ENCODE peak calls at places on chromosomes 3 and 15, in ten cellular contexts. One of them, this sample, is unnamed.

GRCh38 chr3:74614133-74614967 is at the start of gene CNTN3:
- DNase-seq in IMR-90: peak; percentile 49
- DNase-seq in heart left ventricle: no peak
- DNase-seq in breast epithelium: no peak
- DNase-seq in stomach: peak; percentile 43
- DNase-seq in sigmoid colon: peak; percentile 59
- DNase-seq in H1: peak; percentile 65
- DNase-seq in ovary: peak; percentile 20
- DNase-seq in tibial nerve: no peak
- DNase-seq in uterus: no peak
- DNase-seq in this sample: no peak

GRCh38 chr3:171335559-171335958 is 124.6 kb downstream of the TNIK start:
- DNase-seq in IMR-90: no peak
- DNase-seq in heart left ventricle: no peak
- DNase-seq in breast epithelium: no peak
- DNase-seq in stomach: no peak
- DNase-seq in sigmoid colon: no peak
- DNase-seq in H1: no peak
- DNase-seq in ovary: no peak
- DNase-seq in tibial nerve: no peak
- DNase-seq in uterus: no peak
- DNase-seq in this sample: no peak

GRCh38 chr15:101191242-101191641 is 60.6 kb downstream of the CHSY1 start:
- DNase-seq in IMR-90: peak; percentile 52
- DNase-seq in heart left ventricle: no peak
- DNase-seq in breast epithelium: no peak
- DNase-seq in stomach: no peak
- DNase-seq in sigmoid colon: no peak
- DNase-seq in H1: no peak
- DNase-seq in ovary: no peak
- DNase-seq in tibial nerve: no peak
- DNase-seq in uterus: no peak
- DNase-seq in this sample: no peak

GRCh38 chr3:159928692-159929091 is 59.9 kb upstream of the IL12A start:
- DNase-seq in IMR-90: peak; percentile 98
- DNase-seq in heart left ventricle: no peak
- DNase-seq in breast epithelium: no peak
- DNase-seq in stomach: no peak
- DNase-seq in sigmoid colon: no peak
- DNase-seq in H1: no peak
- DNase-seq in ovary: no peak
- DNase-seq in tibial nerve: no peak
- DNase-seq in uterus: no peak
- DNase-seq in this sample: no peak

GRCh38 chr15:90142216-90143175 is 40.2 kb upstream of the IDH2 start:
- DNase-seq in IMR-90: no peak
- DNase-seq in heart left ventricle: no peak
- DNase-seq in breast epithelium: no peak
- DNase-seq in stomach: no peak
- DNase-seq in sigmoid colon: no peak
- DNase-seq in H1: no peak
- DNase-seq in ovary: no peak
- DNase-seq in tibial nerve: no peak
- DNase-seq in uterus: no peak
- DNase-seq in this sample: no peak

GRCh38 chr15:57033715-57034439 is 115.4 kb downstream of the TCF12 start:
- DNase-seq in IMR-90: no peak
- DNase-seq in heart left ventricle: no peak
- DNase-seq in breast epithelium: no peak
- DNase-seq in stomach: no peak
- DNase-seq in sigmoid colon: no peak
- DNase-seq in H1: no peak
- DNase-seq in ovary: no peak
- DNase-seq in tibial nerve: no peak
- DNase-seq in uterus: no peak
- DNase-seq in this sample: no peak

GRCh38 chr3:57944313-57944580 is 64.0 kb upstream of the FLNB start:
- DNase-seq in IMR-90: no peak
- DNase-seq in heart left ventricle: no peak
- DNase-seq in breast epithelium: no peak
- DNase-seq in stomach: no peak
- DNase-seq in sigmoid colon: no peak
- DNase-seq in H1: no peak
- DNase-seq in ovary: no peak
- DNase-seq in tibial nerve: no peak
- DNase-seq in uterus: no peak
- DNase-seq in this sample: no peak

GRCh38 chr3:45205126-45205525 is 21.0 kb downstream of the TMEM158 start:
- DNase-seq in IMR-90: peak; percentile 82
- DNase-seq in heart left ventricle: no peak
- DNase-seq in breast epithelium: no peak
- DNase-seq in stomach: no peak
- DNase-seq in sigmoid colon: no peak
- DNase-seq in H1: no peak
- DNase-seq in ovary: no peak
- DNase-seq in tibial nerve: no peak
- DNase-seq in uterus: no peak
- DNase-seq in this sample: no peak

GRCh38 chr15:57563416-57563815 is 28.3 kb upstream of the MYZAP start:
- DNase-seq in IMR-90: no peak
- DNase-seq in heart left ventricle: no peak
- DNase-seq in breast epithelium: no peak
- DNase-seq in stomach: no peak
- DNase-seq in sigmoid colon: no peak
- DNase-seq in H1: no peak
- DNase-seq in ovary: no peak
- DNase-seq in tibial nerve: no peak
- DNase-seq in uterus: no peak
- DNase-seq in this sample: no peak

GRCh38 chr3:121834079-121834730 is 655 bp downstream of the IQCB1 start:
- DNase-seq in IMR-90: peak; percentile 8
- DNase-seq in heart left ventricle: no peak
- DNase-seq in breast epithelium: no peak
- DNase-seq in stomach: no peak
- DNase-seq in sigmoid colon: no peak
- DNase-seq in H1: no peak
- DNase-seq in ovary: no peak
- DNase-seq in tibial nerve: peak; percentile 7
- DNase-seq in uterus: no peak
- DNase-seq in this sample: no peak

GRCh38 chr3:64257096-64257755 is 32.0 kb upstream of the PRICKLE2 start:
- DNase-seq in IMR-90: no peak
- DNase-seq in heart left ventricle: no peak
- DNase-seq in breast epithelium: no peak
- DNase-seq in stomach: no peak
- DNase-seq in sigmoid colon: no peak
- DNase-seq in H1: no peak
- DNase-seq in ovary: no peak
- DNase-seq in tibial nerve: no peak
- DNase-seq in uterus: no peak
- DNase-seq in this sample: no peak

GRCh38 chr15:47460775-47461174 is 256.5 kb upstream of the SEMA6D start:
- DNase-seq in IMR-90: no peak
- DNase-seq in heart left ventricle: no peak
- DNase-seq in breast epithelium: no peak
- DNase-seq in stomach: no peak
- DNase-seq in sigmoid colon: no peak
- DNase-seq in H1: no peak
- DNase-seq in ovary: no peak
- DNase-seq in tibial nerve: no peak
- DNase-seq in uterus: no peak
- DNase-seq in this sample: no peak

GRCh38 chr15:80732148-80732547 is 37.0 kb downstream of the ABHD17C start:
- DNase-seq in IMR-90: no peak
- DNase-seq in heart left ventricle: no peak
- DNase-seq in breast epithelium: no peak
- DNase-seq in stomach: no peak
- DNase-seq in sigmoid colon: no peak
- DNase-seq in H1: no peak
- DNase-seq in ovary: no peak
- DNase-seq in tibial nerve: no peak
- DNase-seq in uterus: no peak
- DNase-seq in this sample: no peak

GRCh38 chr15:80735344-80735743 is 40.2 kb downstream of the ABHD17C start:
- DNase-seq in IMR-90: no peak
- DNase-seq in heart left ventricle: no peak
- DNase-seq in breast epithelium: no peak
- DNase-seq in stomach: no peak
- DNase-seq in sigmoid colon: no peak
- DNase-seq in H1: no peak
- DNase-seq in ovary: no peak
- DNase-seq in tibial nerve: no peak
- DNase-seq in uterus: no peak
- DNase-seq in this sample: no peak

GRCh38 chr15:80730395-80730794 is 35.3 kb downstream of the ABHD17C start:
- DNase-seq in IMR-90: no peak
- DNase-seq in heart left ventricle: no peak
- DNase-seq in breast epithelium: no peak
- DNase-seq in stomach: no peak
- DNase-seq in sigmoid colon: no peak
- DNase-seq in H1: no peak
- DNase-seq in ovary: no peak
- DNase-seq in tibial nerve: no peak
- DNase-seq in uterus: no peak
- DNase-seq in this sample: no peak

GRCh38 chr15:80730931-80731330 is 35.8 kb downstream of the ABHD17C start:
- DNase-seq in IMR-90: no peak
- DNase-seq in heart left ventricle: no peak
- DNase-seq in breast epithelium: no peak
- DNase-seq in stomach: no peak
- DNase-seq in sigmoid colon: no peak
- DNase-seq in H1: no peak
- DNase-seq in ovary: no peak
- DNase-seq in tibial nerve: no peak
- DNase-seq in uterus: no peak
- DNase-seq in this sample: no peak

GRCh38 chr15:80732818-80733217 is 37.7 kb downstream of the ABHD17C start:
- DNase-seq in IMR-90: no peak
- DNase-seq in heart left ventricle: no peak
- DNase-seq in breast epithelium: no peak
- DNase-seq in stomach: no peak
- DNase-seq in sigmoid colon: no peak
- DNase-seq in H1: no peak
- DNase-seq in ovary: no peak
- DNase-seq in tibial nerve: no peak
- DNase-seq in uterus: no peak
- DNase-seq in this sample: no peak
- TF ChIP-seq POLR2A in IMR-90: no peak
- TF ChIP-seq POLR2A in heart left ventricle: no peak
- TF ChIP-seq POLR2A in breast epithelium: no peak
- TF ChIP-seq POLR2A in stomach: no peak
- TF ChIP-seq POLR2A in sigmoid colon: no peak
- TF ChIP-seq POLR2A in H1: no peak
- TF ChIP-seq POLR2A in ovary: no peak
- TF ChIP-seq POLR2A in tibial nerve: no peak
- TF ChIP-seq POLR2A in uterus: no peak
- TF ChIP-seq POLR2A in this sample: no peak

DNA sequence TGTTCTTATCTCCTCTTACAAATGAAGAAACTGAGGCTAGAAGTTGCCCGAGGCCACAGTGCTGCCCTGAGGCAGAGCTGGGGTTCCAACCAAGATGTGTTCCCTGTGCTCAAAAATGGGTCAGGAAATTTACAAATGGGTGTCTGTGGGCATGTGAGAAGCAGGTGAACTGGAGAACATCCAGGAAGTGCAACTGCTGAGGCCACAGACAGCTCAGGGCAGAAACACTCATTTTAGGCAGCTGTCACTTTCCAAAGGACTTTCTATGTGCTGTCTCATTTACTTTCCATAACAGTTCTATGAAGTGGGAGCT is 47.2 kb upstream of the ATP2B2 start:
- DNase-seq in IMR-90: no peak
- DNase-seq in heart left ventricle: peak; percentile 5
- DNase-seq in breast epithelium: peak; percentile 31
- DNase-seq in stomach: no peak
- DNase-seq in sigmoid colon: peak; percentile 11
- DNase-seq in H1: peak; percentile 16
- DNase-seq in ovary: no peak
- DNase-seq in tibial nerve: no peak
- DNase-seq in uterus: no peak
- DNase-seq in this sample: no peak
- H3K27ac ChIP-seq in IMR-90: no peak overlapping the region
- H3K27ac ChIP-seq in heart left ventricle: no peak overlapping the region
- H3K27ac ChIP-seq in breast epithelium: peak overlapping the region; percentile 71
- H3K27ac ChIP-seq in stomach: no peak overlapping the region
- H3K27ac ChIP-seq in sigmoid colon: no peak overlapping the region
- H3K27ac ChIP-seq in H1: no peak overlapping the region
- H3K27ac ChIP-seq in ovary: no peak overlapping the region
- H3K27ac ChIP-seq in tibial nerve: no peak overlapping the region
- H3K27ac ChIP-seq in uterus: no peak overlapping the region
- H3K27ac ChIP-seq in this sample: no peak overlapping the region

DNA sequence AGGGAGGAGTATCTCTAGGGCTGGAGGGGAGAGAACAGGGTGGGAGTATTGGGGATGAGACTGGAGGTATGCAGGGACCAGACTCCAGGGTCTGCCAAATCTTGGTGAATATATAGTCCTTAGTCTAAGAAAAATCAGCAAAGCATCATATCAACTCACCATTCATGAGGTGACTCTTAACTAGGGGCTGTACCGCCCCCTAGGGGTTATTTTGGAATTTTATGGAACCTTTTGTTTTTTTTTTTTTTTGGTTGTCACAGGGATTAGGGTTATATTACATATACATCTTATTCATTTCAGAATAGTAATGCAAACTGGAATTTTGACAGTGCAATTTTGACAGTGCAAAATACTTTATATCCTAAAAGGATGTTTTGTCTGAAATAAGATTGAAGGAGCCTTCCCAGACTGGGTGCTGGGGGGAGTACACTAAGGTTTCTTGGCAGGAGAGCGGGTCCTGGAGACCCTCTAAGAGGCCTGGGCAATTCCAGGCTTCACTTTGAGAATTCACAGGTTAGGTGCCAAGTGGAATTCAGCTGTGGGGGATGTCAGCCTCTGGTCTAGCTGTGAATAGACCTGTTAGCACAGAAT is 7.5 kb downstream of the CMTM7 start:
- DNase-seq in IMR-90: peak; percentile 60
- DNase-seq in heart left ventricle: no peak
- DNase-seq in breast epithelium: no peak
- DNase-seq in stomach: no peak
- DNase-seq in sigmoid colon: no peak
- DNase-seq in H1: no peak
- DNase-seq in ovary: no peak
- DNase-seq in tibial nerve: no peak
- DNase-seq in uterus: no peak
- DNase-seq in this sample: no peak
- TF ChIP-seq CTCF in IMR-90: peak; percentile 72
- TF ChIP-seq CTCF in heart left ventricle: peak; percentile 68
- TF ChIP-seq CTCF in breast epithelium: peak; percentile 26
- TF ChIP-seq CTCF in stomach: no peak
- TF ChIP-seq CTCF in sigmoid colon: no peak
- TF ChIP-seq CTCF in H1: peak; percentile 52
- TF ChIP-seq CTCF in ovary: peak; percentile 11
- TF ChIP-seq CTCF in tibial nerve: peak; percentile 60
- TF ChIP-seq CTCF in uterus: peak; percentile 41
- TF ChIP-seq CTCF in this sample: no peak

DNA sequence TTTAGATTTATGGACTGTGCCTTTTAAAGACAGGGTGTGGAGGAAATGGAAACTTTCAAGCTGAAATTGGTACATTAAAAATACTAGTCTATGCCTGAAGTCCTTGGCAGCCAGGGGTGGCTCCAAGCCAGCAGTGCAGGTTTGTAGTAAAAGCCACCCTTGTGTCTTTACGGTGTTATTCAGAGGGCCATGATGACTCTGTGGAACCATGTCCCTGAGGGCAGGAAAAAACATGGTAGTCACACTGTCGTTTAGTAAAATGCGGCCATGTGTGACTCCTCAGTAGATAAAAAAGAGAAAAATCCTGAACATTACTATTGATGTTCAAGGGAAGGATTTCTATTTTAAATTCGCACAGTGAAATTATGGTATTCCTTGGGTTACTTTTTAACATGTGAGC is 2.7 kb downstream of the FAN1 start:
- DNase-seq in IMR-90: no peak
- DNase-seq in heart left ventricle: no peak
- DNase-seq in breast epithelium: no peak
- DNase-seq in stomach: no peak
- DNase-seq in sigmoid colon: no peak
- DNase-seq in H1: no peak
- DNase-seq in ovary: no peak
- DNase-seq in tibial nerve: no peak
- DNase-seq in uterus: no peak
- DNase-seq in this sample: no peak
- TF ChIP-seq POLR2A in IMR-90: no peak
- TF ChIP-seq POLR2A in heart left ventricle: no peak
- TF ChIP-seq POLR2A in breast epithelium: no peak
- TF ChIP-seq POLR2A in stomach: no peak
- TF ChIP-seq POLR2A in sigmoid colon: no peak
- TF ChIP-seq POLR2A in H1: no peak
- TF ChIP-seq POLR2A in ovary: no peak
- TF ChIP-seq POLR2A in tibial nerve: no peak
- TF ChIP-seq POLR2A in uterus: no peak
- TF ChIP-seq POLR2A in this sample: no peak

This sample was measured in esophagus squamous epithelium.